ENCODE peak calls at places on chromosomes 2 and 18, in six cellular contexts. H is AML-193; B is left colon; T is CD8-positive, alpha-beta T cell; J is sciatic nerve; U is breast epithelium. O is an unnamed sample.

GRCh38 chr2:119943058-119943457 is 69.8 kb upstream of the EPB41L5 start:
- DNase-seq in U (no peak), B (no peak), H (no peak), T (no peak), J (no peak), O (no peak)

GRCh38 chr2:12412898-12413305 is 303.8 kb upstream of the TRIB2 start:
- DNase-seq in U (no peak), T (no peak), B (no peak), H (no peak), J (no peak), O (no peak)

GRCh38 chr2:159151198-159152118 is 135.0 kb downstream of the WDSUB1 start:
- DNase-seq in B (no peak), J (no peak), H (no peak), T (no peak), U (no peak), O (no peak)

GRCh38 chr18:22607284-22607635 is 189.5 kb upstream of the CTAGE1 start:
- DNase-seq in T (no peak), J (no peak), U (no peak), H (no peak), B (no peak), O (no peak)

GRCh38 chr2:190451561-190452176 is 43.5 kb downstream of the MFSD6 start:
- DNase-seq in B (no peak), T (no peak), U (no peak), H (no peak), J (no peak), O (peak; percentile 27)

GRCh38 chr2:39881494-39881893 is 102.4 kb upstream of the THUMPD2 start:
- DNase-seq in B (no peak), T (no peak), U (no peak), H (no peak), J (no peak), O (no peak)

GRCh38 chr18:48893061-48893558 is 57.7 kb downstream of the SMAD7 start:
- DNase-seq in U (no peak), B (no peak), J (no peak), H (no peak), T (no peak), O (no peak)

GRCh38 chr2:175180701-175181103 is 808 bp downstream of the ATP5MC3 start:
- DNase-seq in U (no peak), B (peak; percentile 63), T (peak; percentile 61), H (peak; percentile 42), J (peak; percentile 62), O (peak; percentile 48)

GRCh38 chr2:27085670-27086089 is 892 bp upstream of the KHK start:
- DNase-seq in H (peak; percentile 57), J (peak; percentile 88), T (no peak), B (peak; percentile 85), U (peak; percentile 63), O (no peak)

GRCh38 chr18:21194871-21195771 is 46.9 kb upstream of the GREB1L start:
- DNase-seq in J (no peak), B (no peak), H (peak; percentile 59), U (no peak), T (no peak), O (peak; percentile 30)

GRCh38 chr2:98394595-98395153 is 48.4 kb downstream of the CNGA3 start:
- DNase-seq in H (no peak), U (no peak), J (no peak), T (no peak), B (no peak), O (no peak)

GRCh38 chr2:100989666-100990065 is 12.4 kb upstream of the RPL31 start:
- DNase-seq in J (no peak), T (no peak), B (no peak), H (no peak), U (no peak), O (no peak)

GRCh38 chr2:220215785-220216184 is 588.4 kb downstream of the SLC4A3 start:
- DNase-seq in J (no peak), U (no peak), T (no peak), B (no peak), H (no peak), O (no peak)

GRCh38 chr2:33903237-33903636 is 304.1 kb upstream of the FAM98A start:
- DNase-seq in U (no peak), J (no peak), B (no peak), H (no peak), T (no peak), O (no peak)

GRCh38 chr18:79922971-79923411 is 28.5 kb downstream of the SLC66A2 start:
- DNase-seq in U (peak; percentile 30), H (no peak), J (peak; percentile 47), T (peak; percentile 41), B (peak; percentile 1), O (no peak)

GRCh38 chr2:1310866-1311265 is 102.4 kb upstream of the TPO start:
- DNase-seq in H (no peak), T (no peak), J (no peak), U (no peak), B (no peak), O (no peak)

GRCh38 chr18:74389161-74389927 is 67.8 kb downstream of the DIPK1C start:
- DNase-seq in T (no peak), B (no peak), J (no peak), U (no peak), H (no peak), O (no peak)

GRCh38 chr18:36333418-36333817 is 35.9 kb downstream of the FHOD3 start:
- DNase-seq in T (no peak), H (no peak), U (no peak), B (no peak), J (no peak), O (no peak)

GRCh38 chr2:2183135-2183534 is 147.9 kb downstream of the MYT1L start:
- DNase-seq in U (no peak), H (no peak), B (no peak), T (no peak), J (no peak), O (no peak)

GRCh38 chr2:101463885-101464653 is 10.8 kb downstream of the RFX8 start:
- DNase-seq in B (no peak), T (no peak), H (peak; percentile 70), U (no peak), J (no peak), O (peak; percentile 58)

GRCh38 chr2:11473604-11474440 is 7.9 kb upstream of the E2F6 start:
- DNase-seq in B (no peak), H (no peak), U (no peak), J (no peak), T (no peak), O (no peak)

GRCh38 chr18:77899972-77900754 is 650.5 kb downstream of the GALR1 start:
- DNase-seq in B (peak; percentile 19), J (no peak), U (no peak), H (no peak), T (peak; percentile 70), O (no peak)

GRCh38 chr2:238920601-238921001 is 72.7 kb downstream of the TWIST2 start:
- DNase-seq in U (no peak), J (peak; percentile 47), H (no peak), B (no peak), T (no peak), O (no peak)

GRCh38 chr2:193505620-193506019 is 1310.9 kb upstream of the TMEFF2 start:
- DNase-seq in B (no peak), T (no peak), U (no peak), H (no peak), J (no peak), O (no peak)

GRCh38 chr2:209960676-209961630 is 41.5 kb upstream of the RPE start:
- DNase-seq in U (no peak), J (peak; percentile 61), B (peak; percentile 47), T (no peak), H (peak; percentile 67), O (no peak)

GRCh38 chr2:38750011-38750792 is 959 bp downstream of the SRSF7 start:
- DNase-seq in J (peak; percentile 76), T (peak; percentile 73), B (peak; percentile 73), H (no peak), U (peak; percentile 57), O (no peak)

GRCh38 chr2:237096911-237097310 is 11.2 kb downstream of the COPS8 start:
- DNase-seq in B (no peak), J (no peak), U (no peak), H (no peak), T (no peak), O (peak; percentile 7)

GRCh38 chr2:110870545-110870944 is 138.2 kb downstream of the ACOXL start:
- DNase-seq in T (no peak), H (no peak), J (no peak), B (no peak), U (no peak), O (no peak)

GRCh38 chr2:83081835-83082522 is 1377.1 kb downstream of the SUCLG1 start:
- DNase-seq in H (no peak), T (no peak), U (no peak), B (peak; percentile 13), J (no peak), O (peak; percentile 3)

GRCh38 chr18:61850756-61851155 is 42.1 kb downstream of the RNF152 start:
- DNase-seq in H (no peak), J (no peak), U (no peak), T (no peak), B (no peak), O (no peak)

GRCh38 chr2:1437537-1437936 is 24.3 kb downstream of the TPO start:
- DNase-seq in B (no peak), U (no peak), T (no peak), J (no peak), H (no peak), O (no peak)